ENCODE peak calls at places on chromosome 14, in six cellular contexts. U, T, V, E, L and F are unnamed samples.

GRCh38 chr14:19775587-19775986 is 2.3 kb downstream of the OR4M1 start:
- DNase-seq in U (no peak), T (no peak), V (no peak), E (no peak), L (no peak), F (no peak)

GRCh38 chr14:86357119-86357518 is 827.2 kb downstream of the FLRT2 start:
- DNase-seq in U (no peak), T (no peak), V (no peak), E (no peak), L (no peak), F (no peak)

GRCh38 chr14:104827173-104828055 is 26.5 kb downstream of the ZBTB42 start:
- DNase-seq in U (peak; percentile 48), T (peak; percentile 84), V (no peak), E (peak; percentile 21), L (peak; percentile 84), F (no peak)

GRCh38 chr14:99790201-99790977 is 2.8 kb upstream of the EML1 start:
- DNase-seq in U (no peak), T (no peak), V (no peak), E (no peak), L (no peak), F (no peak)

GRCh38 chr14:56216631-56217379 is 98.6 kb downstream of the PELI2 start:
- DNase-seq in U (no peak), T (peak; percentile 82), V (no peak), E (no peak), L (peak; percentile 82), F (no peak)

GRCh38 chr14:92492261-92492660 is 21.3 kb upstream of the RIN3 start:
- DNase-seq in U (no peak), T (no peak), V (no peak), E (no peak), L (no peak), F (no peak)

GRCh38 chr14:21039059-21039422 is 3.1 kb upstream of the RNASE7 start:
- DNase-seq in U (no peak), T (peak; percentile 87), V (peak; percentile 20), E (no peak), L (peak; percentile 49), F (no peak)

GRCh38 chr14:66824251-66824650 is 316.3 kb downstream of the GPHN start:
- DNase-seq in U (no peak), T (no peak), V (no peak), E (no peak), L (no peak), F (no peak)

GRCh38 chr14:23306412-23307145 is at the start of gene BCL2L2:
- DNase-seq in U (peak; percentile 76), T (peak; percentile 97), V (peak; percentile 68), E (peak; percentile 75), L (peak; percentile 95), F (no peak)

GRCh38 chr14:96263347-96264199 is 7.6 kb downstream of the BDKRB1 start:
- DNase-seq in U (no peak), T (no peak), V (no peak), E (no peak), L (no peak), F (no peak)
- TF ChIP-seq CTCF in U (no peak), T (no peak), V (no peak), E (no peak), L (no peak), F (no peak)

DNA sequence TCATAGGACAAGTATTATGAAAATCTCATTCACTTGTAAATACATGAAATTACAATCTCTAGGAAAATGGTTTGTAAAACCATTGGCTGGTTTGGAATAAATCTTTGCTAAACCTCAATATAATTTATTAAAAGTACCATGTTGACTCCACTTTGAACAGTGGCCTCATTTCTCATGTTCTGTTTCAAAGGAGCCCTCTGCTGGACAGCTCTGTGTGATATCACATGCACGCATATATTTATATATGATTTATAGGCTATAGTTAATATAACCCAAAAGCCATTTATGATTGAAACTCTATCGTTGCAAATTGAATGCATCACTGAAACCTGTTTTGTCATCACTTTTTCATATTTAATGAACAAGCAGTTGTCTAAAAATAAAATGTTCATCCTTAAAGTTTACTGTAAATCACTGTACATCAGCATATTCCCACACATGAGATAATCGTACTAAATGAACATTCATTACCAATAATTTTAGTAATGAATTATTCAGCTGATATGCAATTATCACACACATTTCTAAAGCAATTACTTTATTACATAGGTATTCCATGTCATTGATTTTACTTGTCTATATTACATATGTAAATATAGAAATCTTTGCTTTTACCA is 493.8 kb downstream of the NPAS3 start:
- DNase-seq in U (no peak), T (no peak), V (peak; percentile 14), E (peak; percentile 13), L (peak; percentile 39), F (peak; percentile 1)
- TF ChIP-seq CTCF in U (no peak), T (peak; percentile 19), V (peak; percentile 52), E (peak; percentile 72), L (peak; percentile 74), F (peak; percentile 46)

DNA sequence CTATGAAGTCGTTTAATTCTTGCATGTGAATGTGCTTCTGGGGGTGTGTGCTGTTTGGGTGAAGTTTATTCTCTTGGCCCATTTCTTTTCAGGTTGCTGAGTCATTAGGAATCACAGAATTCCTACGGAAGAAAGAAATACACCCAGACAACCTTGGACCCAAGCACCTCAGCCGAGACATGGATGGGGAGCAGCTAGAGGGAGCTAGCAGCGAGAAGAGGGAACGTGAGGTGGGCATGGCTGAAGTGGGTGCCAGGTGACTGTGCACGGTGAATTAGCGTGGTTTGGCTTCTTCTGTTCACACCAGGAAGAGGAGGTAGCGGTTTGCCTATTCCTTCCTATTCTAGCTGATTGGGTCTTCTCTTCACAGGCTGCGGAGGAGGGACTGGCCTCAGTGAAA is 19.2 kb downstream of the ZNF839 start:
- DNase-seq in U (no peak), T (no peak), V (no peak), E (no peak), L (no peak), F (no peak)
- TF ChIP-seq CTCF in U (no peak), T (no peak), V (no peak), E (no peak), L (no peak), F (no peak)

DNA sequence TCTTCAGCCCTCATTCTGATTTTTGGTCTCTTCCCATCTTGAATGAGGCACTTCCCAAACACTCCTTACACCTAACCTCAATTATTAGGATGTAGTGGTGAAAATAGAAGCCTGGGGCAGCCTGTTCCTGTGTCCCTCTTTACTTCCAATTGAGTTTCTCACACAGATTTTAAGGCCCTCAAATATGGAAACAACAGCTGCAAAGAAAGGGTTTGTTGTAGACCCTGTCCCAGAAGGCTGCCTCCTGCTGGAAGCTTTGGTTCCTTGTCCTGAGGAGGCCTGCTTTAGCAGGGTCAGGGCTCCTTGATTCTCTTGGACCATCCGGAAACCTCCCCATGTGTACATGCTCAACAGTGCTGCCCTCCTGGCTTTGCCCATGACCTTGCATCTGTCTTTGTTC is 101.3 kb downstream of the TGFB3 start:
- DNase-seq in U (no peak), T (no peak), V (no peak), E (no peak), L (no peak), F (no peak)
- TF ChIP-seq CTCF in U (no peak), T (no peak), V (no peak), E (peak; percentile 41), L (no peak), F (no peak)

GRCh38 chr14:59964251-59965007 is 44.5 kb downstream of the LRRC9 start:
- DNase-seq in U (no peak), T (no peak), V (no peak), E (no peak), L (no peak), F (no peak)
- TF ChIP-seq CTCF in U (no peak), T (no peak), V (no peak), E (no peak), L (no peak), F (no peak)